ENCODE peak calls at places on chromosomes 13 and 19, in eight cellular contexts. Q, C, D, X, P, B, W and Z are unnamed samples.

GRCh38 chr19:57946316-57946715 is 1.2 kb downstream of the ZNF256 start:
- DNase-seq in W (no peak), P (no peak), B (no peak), Q (no peak), D (no peak), C (no peak), X (no peak), Z (no peak)

GRCh38 chr19:23402388-23402787 is 7.1 kb upstream of the ZNF91 start:
- DNase-seq in X (no peak), P (no peak), B (no peak), W (no peak), Q (no peak), D (no peak), C (no peak), Z (no peak)

GRCh38 chr19:45245334-45245787 is at the start of gene EXOC3L2:
- DNase-seq in Q (no peak), P (no peak), D (no peak), B (no peak), X (no peak), C (no peak), W (no peak), Z (no peak)

GRCh38 chr13:90217275-90217674 is 1130.2 kb upstream of the MIR17HG start:
- DNase-seq in C (no peak), D (no peak), B (no peak), P (no peak), X (no peak), W (no peak), Q (no peak), Z (no peak)

GRCh38 chr13:20457670-20458069 is 68.0 kb downstream of the CRYL1 start:
- DNase-seq in D (no peak), X (no peak), Q (no peak), W (no peak), P (no peak), C (no peak), B (no peak), Z (no peak)

GRCh38 chr13:22187329-22187728 is 516.5 kb downstream of the FGF9 start:
- DNase-seq in C (no peak), P (no peak), D (no peak), B (no peak), X (no peak), Q (no peak), W (no peak), Z (no peak)

GRCh38 chr13:30234763-30235162 is 72.6 kb downstream of the KATNAL1 start:
- DNase-seq in D (no peak), P (no peak), C (no peak), X (peak; percentile 8), B (no peak), Q (no peak), W (no peak), Z (peak; percentile 46)

GRCh38 chr19:5719274-5719960 is 529 bp downstream of the LONP1 start:
- DNase-seq in D (no peak), B (no peak), C (no peak), Q (peak; percentile 61), X (peak; percentile 26), P (no peak), W (no peak), Z (no peak)

GRCh38 chr13:109989155-109989554 is 202.8 kb upstream of the IRS2 start:
- DNase-seq in P (no peak), W (no peak), B (no peak), C (no peak), X (peak; percentile 60), Q (no peak), D (peak; percentile 56), Z (peak; percentile 27)

DNA sequence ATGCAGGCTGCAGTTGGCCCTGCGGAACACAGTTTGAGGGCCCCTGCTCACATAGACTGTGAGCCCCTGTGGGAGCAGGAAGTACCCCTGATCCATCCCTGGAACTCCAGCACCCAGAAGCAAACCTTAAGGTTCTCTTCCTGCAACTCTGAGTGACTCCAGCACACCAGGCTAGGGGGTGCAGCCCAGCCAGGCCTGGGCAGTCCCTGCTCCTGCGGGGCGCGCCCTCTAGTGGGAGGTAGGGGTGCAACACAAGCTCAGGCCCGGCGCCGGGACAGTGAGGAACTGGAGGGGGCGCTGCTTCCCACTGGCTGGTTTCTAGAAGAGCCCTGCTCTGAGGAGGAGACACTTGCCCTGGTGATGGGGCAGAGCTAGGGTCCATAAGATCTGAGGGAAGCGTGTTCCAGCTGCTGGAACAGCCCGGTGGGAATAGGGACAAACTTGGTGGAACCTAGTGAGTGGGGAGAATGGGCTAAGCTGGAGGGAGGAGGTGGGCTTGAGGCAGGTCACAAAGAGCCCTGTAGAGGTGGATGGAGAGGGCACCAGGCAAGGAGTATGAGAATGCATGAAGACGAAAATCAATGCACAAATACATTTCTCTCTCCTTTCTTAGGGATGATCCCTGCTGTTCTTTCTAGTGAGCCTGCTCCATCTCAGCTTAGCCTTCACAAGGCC is 5.0 kb downstream of the ZSCAN5A start:
- DNase-seq in X (peak; percentile 61), Q (peak; percentile 63), B (peak; percentile 73), D (peak; percentile 9), W (peak; percentile 9), C (peak; percentile 81), P (peak; percentile 65), Z (peak; percentile 40)
- TF ChIP-seq CTCF in X (peak; percentile 95), Q (peak; percentile 23), B (peak; percentile 87), D (peak; percentile 89), W (peak; percentile 54), C (peak; percentile 94), P (peak; percentile 36), Z (peak; percentile 72)

GRCh38 chr19:19426799-19427198 is 21.3 kb downstream of the GATAD2A start:
- DNase-seq in W (no peak), D (no peak), B (no peak), Q (no peak), X (no peak), C (no peak), P (no peak), Z (no peak)
- TF ChIP-seq CTCF in W (no peak), D (no peak), B (no peak), Q (no peak), X (no peak), C (no peak), P (no peak), Z (no peak)

GRCh38 chr19:50784710-50785109 is 5.5 kb upstream of the ACP4 start:
- DNase-seq in Q (no peak), D (no peak), B (no peak), X (no peak), P (no peak), C (no peak), W (no peak), Z (no peak)
- TF ChIP-seq CTCF in Q (no peak), D (no peak), B (no peak), X (no peak), P (no peak), C (no peak), W (no peak), Z (no peak)

GRCh38 chr19:33302175-33302973 is at the start of gene CEBPA:
- DNase-seq in Q (peak; percentile 90), W (peak; percentile 11), X (peak; percentile 66), D (peak; percentile 81), P (peak; percentile 93), C (peak; percentile 85), B (peak; percentile 88), Z (peak; percentile 77)
- TF ChIP-seq CTCF in Q (peak; percentile 23), W (no peak), X (no peak), D (peak; percentile 27), P (peak; percentile 60), C (peak; percentile 46), B (peak; percentile 38), Z (no peak)

GRCh38 chr19:3618811-3619630 is 7.6 kb downstream of the CACTIN start:
- DNase-seq in D (no peak), Q (no peak), C (no peak), X (no peak), P (no peak), W (no peak), B (no peak), Z (no peak)
- TF ChIP-seq CTCF in D (no peak), Q (no peak), C (no peak), X (no peak), P (no peak), W (peak; percentile 35), B (no peak), Z (no peak)

GRCh38 chr19:33221641-33222040 is 4.0 kb downstream of the SLC7A10 start:
- DNase-seq in P (no peak), Q (no peak), B (peak; percentile 20), D (no peak), X (no peak), W (no peak), C (no peak), Z (no peak)

GRCh38 chr19:33217881-33218280 is 7.8 kb downstream of the SLC7A10 start:
- DNase-seq in P (no peak), B (no peak), D (no peak), Q (no peak), X (no peak), C (no peak), W (no peak), Z (no peak)

GRCh38 chr19:33220115-33220514 is 5.5 kb downstream of the SLC7A10 start:
- DNase-seq in D (no peak), P (no peak), W (no peak), C (no peak), X (no peak), Q (no peak), B (no peak), Z (no peak)

GRCh38 chr19:33220735-33221134 is 4.9 kb downstream of the SLC7A10 start:
- DNase-seq in W (no peak), C (no peak), X (no peak), D (no peak), P (no peak), B (no peak), Q (no peak), Z (no peak)

DNA sequence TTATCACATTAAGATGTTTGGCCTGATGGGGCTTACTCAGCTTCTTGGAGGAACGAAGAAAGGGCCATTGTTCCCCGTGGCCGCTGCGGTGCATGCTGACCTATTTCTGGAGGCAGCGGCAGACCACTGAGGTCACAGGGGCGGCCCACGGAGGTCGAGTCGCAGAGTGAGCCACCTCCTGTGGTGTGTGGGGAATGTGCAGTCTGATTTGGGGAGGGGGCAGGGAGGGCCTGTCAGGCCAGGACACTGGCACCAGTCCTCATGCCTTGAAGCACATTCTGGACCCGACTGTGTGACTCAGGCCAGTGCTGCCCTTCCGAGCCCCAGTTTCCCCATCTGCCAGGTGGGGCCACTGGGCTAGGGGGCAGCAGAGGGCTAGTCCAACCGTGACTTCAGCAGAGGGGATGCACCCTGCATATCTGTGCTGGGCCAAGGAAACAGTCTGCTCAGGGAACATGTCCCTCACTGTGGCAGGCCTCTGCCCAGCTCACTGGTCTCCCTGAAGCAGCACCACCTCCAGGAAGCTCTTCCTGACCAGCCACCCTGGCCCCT is 6.3 kb downstream of the SLC7A10 start:
- DNase-seq in P (no peak), B (peak; percentile 83), C (no peak), D (no peak), W (no peak), X (peak; percentile 4), Q (no peak), Z (no peak)
- TF ChIP-seq CTCF in P (no peak), B (peak; percentile 73), C (no peak), D (peak; percentile 14), W (no peak), X (no peak), Q (no peak), Z (peak; percentile 26)

GRCh38 chr13:23709521-23709920 is 139.3 kb downstream of the TNFRSF19 start:
- DNase-seq in B (peak; percentile 6), D (no peak), C (no peak), X (peak; percentile 32), Q (no peak), W (no peak), P (no peak), Z (no peak)
- TF ChIP-seq CTCF in B (no peak), D (no peak), C (no peak), X (peak; percentile 31), Q (no peak), W (no peak), P (no peak), Z (no peak)